ENCODE peak calls at places on chromosomes 5 and 9, in six cellular contexts. A, J, E, Z, G and O are unnamed samples.

GRCh38 chr5:4947106-4947505 is 193.0 kb upstream of the ADAMTS16 start:
- DNase-seq in A (no peak), J (no peak), E (no peak), Z (no peak), G (no peak), O (no peak)

GRCh38 chr5:109215040-109215439 is 194.7 kb downstream of the PJA2 start:
- DNase-seq in A (no peak), J (no peak), E (no peak), Z (no peak), G (no peak), O (no peak)

GRCh38 chr9:129939426-129939825 is 103.6 kb downstream of the FNBP1 start:
- DNase-seq in A (no peak), J (no peak), E (no peak), Z (no peak), G (no peak), O (no peak)

GRCh38 chr9:121009657-121010056 is 40.4 kb downstream of the C5 start:
- DNase-seq in A (no peak), J (no peak), E (no peak), Z (no peak), G (no peak), O (no peak)

GRCh38 chr5:40124367-40124766 is 555.3 kb upstream of the PTGER4 start:
- DNase-seq in A (no peak), J (no peak), E (peak; percentile 16), Z (peak; percentile 26), G (no peak), O (no peak)

GRCh38 chr5:103475629-103476240 is 86.9 kb downstream of the NUDT12 start:
- DNase-seq in A (no peak), J (peak; percentile 71), E (peak; percentile 50), Z (peak; percentile 67), G (no peak), O (no peak)

GRCh38 chr9:137457406-137458193 is 1.5 kb downstream of the NSMF start:
- DNase-seq in A (no peak), J (no peak), E (no peak), Z (no peak), G (no peak), O (no peak)

GRCh38 chr5:79562351-79563246 is 48.7 kb upstream of the HOMER1 start:
- DNase-seq in A (no peak), J (no peak), E (no peak), Z (no peak), G (no peak), O (no peak)

GRCh38 chr5:138960145-138960692 is 85.1 kb upstream of the LRRTM2 start:
- DNase-seq in A (no peak), J (no peak), E (no peak), Z (no peak), G (no peak), O (no peak)

GRCh38 chr5:170591055-170591454 is 87.2 kb downstream of the KCNIP1 start:
- DNase-seq in A (no peak), J (no peak), E (peak; percentile 15), Z (no peak), G (no peak), O (no peak)

GRCh38 chr9:92187390-92187789 is 72.2 kb upstream of the SPTLC1 start:
- DNase-seq in A (no peak), J (no peak), E (no peak), Z (no peak), G (no peak), O (no peak)

GRCh38 chr9:33331411-33331891 is 41.1 kb downstream of the NFX1 start:
- DNase-seq in A (no peak), J (no peak), E (no peak), Z (peak; percentile 49), G (no peak), O (no peak)

GRCh38 chr5:1231354-1231905 is 6.2 kb downstream of the SLC6A18 start:
- DNase-seq in A (no peak), J (no peak), E (no peak), Z (no peak), G (no peak), O (no peak)
- H3K27ac ChIP-seq in A (no peak overlapping the region), J (no peak overlapping the region), E (no peak overlapping the region), Z (no peak overlapping the region), G (no peak overlapping the region), O (no peak overlapping the region)

GRCh38 chr9:98091735-98092632 is 27.0 kb downstream of the TRIM14 start:
- DNase-seq in A (no peak), J (peak; percentile 55), E (no peak), Z (no peak), G (no peak), O (no peak)

GRCh38 chr9:98095401-98095800 is 23.6 kb downstream of the TRIM14 start:
- DNase-seq in A (no peak), J (no peak), E (no peak), Z (no peak), G (no peak), O (no peak)

GRCh38 chr9:98094316-98094715 is 24.7 kb downstream of the TRIM14 start:
- DNase-seq in A (no peak), J (no peak), E (no peak), Z (no peak), G (no peak), O (no peak)

GRCh38 chr9:98094851-98095250 is 24.2 kb downstream of the TRIM14 start:
- DNase-seq in A (no peak), J (no peak), E (no peak), Z (no peak), G (no peak), O (no peak)

GRCh38 chr9:98092633-98092971 is 26.4 kb downstream of the TRIM14 start:
- DNase-seq in A (no peak), J (no peak), E (no peak), Z (no peak), G (no peak), O (no peak)
- TF ChIP-seq CTCF in A (no peak), J (no peak), E (no peak), Z (no peak), G (no peak), O (no peak)

GRCh38 chr5:172932313-172933017 is 26.8 kb upstream of the RPL26L1 start:
- DNase-seq in A (no peak), J (peak; percentile 82), E (peak; percentile 86), Z (peak; percentile 65), G (peak; percentile 74), O (peak; percentile 87)
- H3K27ac ChIP-seq in A (no peak overlapping the region), J (no peak overlapping the region), E (peak overlapping the region; percentile 98), Z (peak overlapping the region; percentile 91), G (peak overlapping the region; percentile 67), O (peak overlapping the region; percentile 90)

DNA sequence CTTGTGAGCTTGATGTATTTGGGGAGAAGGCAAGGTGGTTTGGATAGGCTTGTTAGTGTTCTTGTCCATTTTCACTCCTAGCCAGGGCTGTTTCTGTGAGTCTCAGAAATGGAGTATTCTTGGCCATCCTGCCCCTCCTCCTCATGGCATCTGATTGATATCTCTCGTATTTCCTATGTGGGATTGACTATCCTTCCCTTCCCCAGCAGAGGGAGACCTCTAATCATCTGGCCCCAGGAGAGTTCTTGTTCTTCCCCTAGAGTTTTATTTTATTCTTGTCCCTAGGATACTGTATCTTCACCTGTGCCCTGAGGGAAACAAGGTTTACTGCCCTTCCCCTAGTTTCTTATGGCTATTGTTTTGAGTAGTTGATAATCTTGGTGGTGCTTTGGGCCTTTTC is 114.4 kb downstream of the VPS13A start:
- DNase-seq in A (no peak), J (peak; percentile 5), E (peak; percentile 42), Z (peak; percentile 50), G (no peak), O (no peak)
- TF ChIP-seq CTCF in A (peak; percentile 11), J (peak; percentile 24), E (peak; percentile 42), Z (peak; percentile 45), G (no peak), O (no peak)